ENCODE peak calls at places on chromosomes 12 and 14, in four cellular contexts. One of them, this sample, is unnamed.

GRCh38 chr12:67910360-67911292 is 78.6 kb upstream of the IFNG-AS1 start:
- DNase-seq in choroid plexus epithelial cell: peak
- DNase-seq in mucosa of descending colon: no peak
- DNase-seq in sigmoid colon: no peak
- DNase-seq in this sample: peak

GRCh38 chr14:59438148-59438766 is 26.9 kb downstream of the GPR135 start:
- DNase-seq in sigmoid colon: no peak
- DNase-seq in mucosa of descending colon: no peak
- DNase-seq in choroid plexus epithelial cell: peak
- DNase-seq in this sample: peak

GRCh38 chr14:105151131-105151837 is 17.3 kb downstream of the JAG2 start:
- DNase-seq in choroid plexus epithelial cell: no peak
- DNase-seq in sigmoid colon: no peak
- DNase-seq in mucosa of descending colon: no peak
- DNase-seq in this sample: no peak

GRCh38 chr12:14913381-14913781 is 25.0 kb downstream of the ERP27 start:
- DNase-seq in sigmoid colon: peak
- DNase-seq in mucosa of descending colon: no peak
- DNase-seq in choroid plexus epithelial cell: no peak
- DNase-seq in this sample: no peak

GRCh38 chr12:76462668-76463224 is 96.8 kb downstream of the OSBPL8 start:
- DNase-seq in sigmoid colon: no peak
- DNase-seq in choroid plexus epithelial cell: peak
- DNase-seq in mucosa of descending colon: no peak
- DNase-seq in this sample: no peak

GRCh38 chr14:102539544-102540309 is 30.2 kb upstream of the ANKRD9 start:
- DNase-seq in mucosa of descending colon: no peak
- DNase-seq in sigmoid colon: no peak
- DNase-seq in choroid plexus epithelial cell: peak
- DNase-seq in this sample: peak

GRCh38 chr14:68976160-68977067 is 2.7 kb downstream of the ACTN1 start:
- DNase-seq in sigmoid colon: peak
- DNase-seq in choroid plexus epithelial cell: peak
- DNase-seq in mucosa of descending colon: peak
- DNase-seq in this sample: no peak

GRCh38 chr14:76770521-76771431 is 9.5 kb downstream of the VASH1 start:
- DNase-seq in sigmoid colon: peak
- DNase-seq in choroid plexus epithelial cell: no peak
- DNase-seq in mucosa of descending colon: no peak
- DNase-seq in this sample: no peak

GRCh38 chr14:90568405-90568804 is 171.6 kb downstream of the CALM1 start:
- DNase-seq in mucosa of descending colon: no peak
- DNase-seq in choroid plexus epithelial cell: no peak
- DNase-seq in sigmoid colon: peak
- DNase-seq in this sample: no peak

GRCh38 chr12:127388985-127389384 is 878.0 kb upstream of the TMEM132C start:
- DNase-seq in choroid plexus epithelial cell: no peak
- DNase-seq in mucosa of descending colon: no peak
- DNase-seq in sigmoid colon: no peak
- DNase-seq in this sample: peak

GRCh38 chr14:57058319-57058718 is 210.4 kb downstream of the EXOC5 start:
- DNase-seq in sigmoid colon: no peak
- DNase-seq in choroid plexus epithelial cell: no peak
- DNase-seq in mucosa of descending colon: no peak
- DNase-seq in this sample: no peak

GRCh38 chr12:115046805-115047204 is 362.8 kb upstream of the TBX3 start:
- DNase-seq in choroid plexus epithelial cell: no peak
- DNase-seq in mucosa of descending colon: no peak
- DNase-seq in sigmoid colon: no peak
- DNase-seq in this sample: no peak

GRCh38 chr12:76232013-76232412 is 116.2 kb downstream of the BBS10 start:
- DNase-seq in sigmoid colon: no peak
- DNase-seq in choroid plexus epithelial cell: no peak
- DNase-seq in mucosa of descending colon: no peak
- DNase-seq in this sample: no peak

GRCh38 chr14:69281450-69282169 is 21.7 kb downstream of the GALNT16 start:
- DNase-seq in choroid plexus epithelial cell: peak
- DNase-seq in sigmoid colon: no peak
- DNase-seq in mucosa of descending colon: no peak
- DNase-seq in this sample: no peak

GRCh38 chr12:98503593-98504367 is 11.6 kb upstream of the TMPO start:
- DNase-seq in mucosa of descending colon: peak
- DNase-seq in choroid plexus epithelial cell: peak
- DNase-seq in sigmoid colon: peak
- DNase-seq in this sample: peak

GRCh38 chr12:49665384-49665783 is 41.8 kb downstream of the FMNL3 start:
- DNase-seq in mucosa of descending colon: no peak
- DNase-seq in sigmoid colon: no peak
- DNase-seq in choroid plexus epithelial cell: peak
- DNase-seq in this sample: peak

GRCh38 chr12:49662998-49663843 is 39.9 kb downstream of the PRPF40B start:
- DNase-seq in mucosa of descending colon: peak
- DNase-seq in choroid plexus epithelial cell: peak
- DNase-seq in sigmoid colon: peak
- DNase-seq in this sample: peak

GRCh38 chr12:49666176-49666575 is 41.0 kb downstream of the FMNL3 start:
- DNase-seq in mucosa of descending colon: no peak
- DNase-seq in choroid plexus epithelial cell: no peak
- DNase-seq in sigmoid colon: no peak
- DNase-seq in this sample: no peak

GRCh38 chr12:49664591-49665146 is 41.3 kb downstream of the PRPF40B start:
- DNase-seq in sigmoid colon: no peak
- DNase-seq in choroid plexus epithelial cell: no peak
- DNase-seq in mucosa of descending colon: no peak
- DNase-seq in this sample: no peak

GRCh38 chr12:49664167-49664566 is 40.8 kb downstream of the PRPF40B start:
- DNase-seq in choroid plexus epithelial cell: no peak
- DNase-seq in sigmoid colon: no peak
- DNase-seq in mucosa of descending colon: no peak
- DNase-seq in this sample: no peak
- H3K4me3 ChIP-seq in choroid plexus epithelial cell: no peak
- H3K4me3 ChIP-seq in sigmoid colon: no peak
- H3K4me3 ChIP-seq in mucosa of descending colon: no peak
- H3K4me3 ChIP-seq in this sample: no peak

GRCh38 chr12:106118-106561 is 39.6 kb downstream of the IQSEC3 start:
- DNase-seq in mucosa of descending colon: no peak
- DNase-seq in choroid plexus epithelial cell: no peak
- DNase-seq in sigmoid colon: peak
- DNase-seq in this sample: no peak
- TF ChIP-seq CTCF in mucosa of descending colon: no peak
- TF ChIP-seq CTCF in choroid plexus epithelial cell: peak
- TF ChIP-seq CTCF in sigmoid colon: no peak
- TF ChIP-seq CTCF in this sample: no peak

DNA sequence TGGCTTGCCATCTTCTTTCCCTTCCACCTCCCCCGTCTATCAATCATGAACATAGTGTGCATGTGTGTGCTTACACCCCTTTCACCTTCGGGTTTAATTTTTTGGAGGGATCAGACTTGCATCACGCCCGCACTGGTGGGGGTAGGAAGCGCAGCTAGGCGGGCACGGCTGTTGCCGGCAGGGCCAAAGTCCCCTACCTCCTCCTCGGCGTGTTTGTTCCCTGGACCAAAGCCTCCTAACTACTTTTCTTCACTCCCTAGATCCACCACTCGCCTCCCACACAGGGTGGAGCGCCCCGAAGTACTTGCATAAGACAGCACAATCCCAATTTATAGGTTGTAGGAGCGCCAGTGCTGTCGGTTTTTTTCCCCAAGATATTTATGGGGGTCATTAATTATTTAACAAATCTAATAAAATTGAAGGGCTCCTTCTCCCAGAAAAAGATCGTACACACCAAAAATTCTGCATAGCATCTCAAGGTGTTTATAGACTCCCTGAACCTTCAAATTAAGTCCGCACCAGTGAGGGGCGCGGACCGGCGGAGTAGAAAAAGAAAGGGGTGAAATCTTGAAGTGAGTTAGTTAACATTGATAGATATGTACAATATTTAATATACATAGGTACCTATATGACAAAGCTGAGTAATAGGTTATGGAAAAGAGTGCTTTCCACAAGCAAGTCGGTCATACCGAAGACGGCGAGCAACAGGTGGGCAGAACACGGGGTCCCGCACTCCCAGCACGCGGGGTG is 714 bp downstream of the PKP2 start:
- DNase-seq in mucosa of descending colon: peak
- DNase-seq in choroid plexus epithelial cell: no peak
- DNase-seq in sigmoid colon: no peak
- DNase-seq in this sample: no peak
- H3K4me3 ChIP-seq in mucosa of descending colon: peak
- H3K4me3 ChIP-seq in choroid plexus epithelial cell: peak
- H3K4me3 ChIP-seq in sigmoid colon: peak
- H3K4me3 ChIP-seq in this sample: peak

GRCh38 chr14:50003213-50004021 is 110.5 kb downstream of the ARF6 start:
- DNase-seq in mucosa of descending colon: peak
- DNase-seq in sigmoid colon: peak
- DNase-seq in choroid plexus epithelial cell: peak
- DNase-seq in this sample: peak
- TF ChIP-seq CTCF in mucosa of descending colon: no peak
- TF ChIP-seq CTCF in sigmoid colon: no peak
- TF ChIP-seq CTCF in choroid plexus epithelial cell: peak
- TF ChIP-seq CTCF in this sample: no peak

DNA sequence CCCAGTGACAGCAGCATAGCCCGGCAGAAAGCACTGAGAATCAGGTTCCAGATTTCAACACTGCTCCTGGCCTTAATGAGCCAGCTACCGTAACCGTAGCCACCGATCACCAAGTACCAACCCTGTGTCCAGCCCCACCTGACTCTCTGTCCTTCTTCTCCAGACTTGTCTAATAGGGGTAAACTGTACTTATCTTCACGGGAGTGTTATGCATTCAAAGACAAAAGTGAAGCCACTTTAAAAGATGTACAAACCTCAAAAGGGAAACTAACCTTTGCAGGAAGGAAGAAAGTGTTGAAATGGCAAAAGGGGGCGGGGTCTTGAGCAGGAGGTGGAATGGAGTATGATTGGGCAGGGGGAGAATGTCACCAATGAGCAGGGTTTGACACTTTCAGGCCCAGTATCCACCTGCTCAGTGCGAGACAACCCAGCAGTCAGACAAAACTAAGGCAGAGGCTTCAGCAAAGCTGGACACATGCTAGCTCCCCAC is 226.1 kb downstream of the CHST11 start:
- DNase-seq in sigmoid colon: no peak
- DNase-seq in mucosa of descending colon: peak
- DNase-seq in choroid plexus epithelial cell: no peak
- DNase-seq in this sample: no peak
- H3K4me3 ChIP-seq in sigmoid colon: no peak
- H3K4me3 ChIP-seq in mucosa of descending colon: no peak
- H3K4me3 ChIP-seq in choroid plexus epithelial cell: no peak
- H3K4me3 ChIP-seq in this sample: no peak

GRCh38 chr14:52067873-52068740 is 752 bp downstream of the NID2 start:
- DNase-seq in sigmoid colon: peak
- DNase-seq in mucosa of descending colon: peak
- DNase-seq in choroid plexus epithelial cell: peak
- DNase-seq in this sample: no peak

GRCh38 chr14:52068741-52069616 is at the start of gene NID2:
- DNase-seq in choroid plexus epithelial cell: peak
- DNase-seq in sigmoid colon: peak
- DNase-seq in mucosa of descending colon: peak
- DNase-seq in this sample: peak

GRCh38 chr14:52071675-52072074 is 2.8 kb upstream of the NID2 start:
- DNase-seq in choroid plexus epithelial cell: peak
- DNase-seq in mucosa of descending colon: no peak
- DNase-seq in sigmoid colon: no peak
- DNase-seq in this sample: no peak

GRCh38 chr14:52072266-52072780 is 3.5 kb upstream of the NID2 start:
- DNase-seq in mucosa of descending colon: no peak
- DNase-seq in sigmoid colon: no peak
- DNase-seq in choroid plexus epithelial cell: peak
- DNase-seq in this sample: no peak

GRCh38 chr14:52069617-52070431 is 965 bp upstream of the NID2 start:
- DNase-seq in mucosa of descending colon: no peak
- DNase-seq in choroid plexus epithelial cell: peak
- DNase-seq in sigmoid colon: peak
- DNase-seq in this sample: peak
- TF ChIP-seq CTCF in mucosa of descending colon: no peak
- TF ChIP-seq CTCF in choroid plexus epithelial cell: no peak
- TF ChIP-seq CTCF in sigmoid colon: no peak
- TF ChIP-seq CTCF in this sample: no peak

GRCh38 chr12:51864701-51865469 is 16.4 kb upstream of the FIGNL2 start:
- DNase-seq in sigmoid colon: no peak
- DNase-seq in mucosa of descending colon: no peak
- DNase-seq in choroid plexus epithelial cell: no peak
- DNase-seq in this sample: no peak
- H3K4me3 ChIP-seq in sigmoid colon: peak
- H3K4me3 ChIP-seq in mucosa of descending colon: no peak
- H3K4me3 ChIP-seq in choroid plexus epithelial cell: no peak
- H3K4me3 ChIP-seq in this sample: peak

GRCh38 chr12:30965613-30965985 is 39.1 kb downstream of the TSPAN11 start:
- DNase-seq in mucosa of descending colon: peak
- DNase-seq in sigmoid colon: no peak
- DNase-seq in choroid plexus epithelial cell: peak
- DNase-seq in this sample: no peak
- TF ChIP-seq CTCF in mucosa of descending colon: no peak
- TF ChIP-seq CTCF in sigmoid colon: no peak
- TF ChIP-seq CTCF in choroid plexus epithelial cell: peak
- TF ChIP-seq CTCF in this sample: peak